ENCODE peak calls at places on chromosome 18, in four cellular contexts. L, R, G and M are unnamed samples.

GRCh38 chr18:79064228-79064627 is 5.0 kb upstream of the ATP9B start:
- DNase-seq in L (no peak), R (no peak), G (no peak), M (no peak)

GRCh38 chr18:35642802-35643201 is 61.3 kb downstream of the GALNT1 start:
- DNase-seq in L (no peak), R (no peak), G (no peak), M (no peak)

GRCh38 chr18:48852792-48853191 is 98.0 kb downstream of the SMAD7 start:
- DNase-seq in L (no peak), R (no peak), G (no peak), M (no peak)

GRCh38 chr18:52046842-52047241 is 293.2 kb upstream of the DCC start:
- DNase-seq in L (no peak), R (no peak), G (no peak), M (no peak)

GRCh38 chr18:9860682-9861081 is 25.1 kb upstream of the TXNDC2 start:
- DNase-seq in L (no peak), R (no peak), G (no peak), M (no peak)

GRCh38 chr18:77249583-77250500 is at the start of gene GALR1:
- DNase-seq in L (peak), R (no peak), G (no peak), M (peak)

GRCh38 chr18:12038082-12038660 is 55.5 kb upstream of the ANKRD62 start:
- DNase-seq in L (no peak), R (peak), G (no peak), M (no peak)

GRCh38 chr18:75240433-75240832 is 29.8 kb downstream of the TSHZ1 start:
- DNase-seq in L (no peak), R (no peak), G (no peak), M (no peak)

GRCh38 chr18:47246027-47246971 is 5.2 kb downstream of the SKOR2 start:
- DNase-seq in L (no peak), R (no peak), G (no peak), M (no peak)

GRCh38 chr18:47249602-47250001 is 1.9 kb downstream of the SKOR2 start:
- DNase-seq in L (no peak), R (no peak), G (no peak), M (no peak)

GRCh38 chr18:47247833-47248609 is 3.4 kb downstream of the SKOR2 start:
- DNase-seq in L (no peak), R (no peak), G (no peak), M (no peak)

GRCh38 chr18:47248610-47249343 is 2.7 kb downstream of the SKOR2 start:
- DNase-seq in L (no peak), R (no peak), G (no peak), M (no peak)

DNA sequence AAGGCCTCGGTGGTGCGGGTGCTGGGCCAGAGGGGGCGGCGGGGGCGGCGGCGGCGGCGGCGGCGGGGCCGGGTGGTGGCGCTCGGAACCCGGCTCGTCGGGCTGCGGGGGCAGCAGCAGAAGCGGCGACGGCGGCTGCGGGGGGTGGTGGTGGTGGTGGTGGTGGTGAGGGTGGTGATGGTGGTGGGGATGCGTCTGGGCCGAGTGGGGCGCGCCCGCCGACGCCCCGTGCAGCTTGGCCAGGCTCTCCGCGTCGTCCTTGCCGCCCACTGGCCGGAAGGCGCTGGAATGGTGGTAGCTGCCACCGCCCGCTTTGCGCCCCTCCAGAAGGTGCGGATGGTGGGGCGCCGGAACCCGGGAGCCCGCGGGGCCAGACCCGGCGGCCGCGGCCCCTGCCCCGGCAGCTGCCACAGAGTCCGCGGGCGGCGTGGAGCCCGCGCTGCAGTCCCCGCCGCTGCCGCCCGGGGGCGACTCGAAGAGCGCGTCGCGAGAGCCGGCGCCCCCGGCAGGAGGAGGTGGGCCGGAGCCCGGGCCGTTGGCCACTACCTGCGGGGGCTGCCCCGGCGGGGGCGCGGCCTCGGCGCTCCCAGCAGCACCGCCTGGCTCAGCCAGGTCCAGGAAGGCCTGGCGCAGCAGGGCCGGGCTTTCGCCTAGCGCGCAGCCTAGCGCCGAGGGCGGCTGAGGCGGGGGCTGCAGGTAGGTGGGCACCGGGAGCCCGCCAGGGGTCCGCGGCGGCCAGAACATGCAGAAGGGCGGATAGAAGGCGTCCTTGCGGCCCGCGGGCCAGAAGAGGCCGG is 4.2 kb downstream of the SKOR2 start:
- DNase-seq in L (no peak), R (no peak), G (no peak), M (peak)
- TF ChIP-seq CTCF in L (no peak), R (no peak), G (no peak), M (peak)

DNA sequence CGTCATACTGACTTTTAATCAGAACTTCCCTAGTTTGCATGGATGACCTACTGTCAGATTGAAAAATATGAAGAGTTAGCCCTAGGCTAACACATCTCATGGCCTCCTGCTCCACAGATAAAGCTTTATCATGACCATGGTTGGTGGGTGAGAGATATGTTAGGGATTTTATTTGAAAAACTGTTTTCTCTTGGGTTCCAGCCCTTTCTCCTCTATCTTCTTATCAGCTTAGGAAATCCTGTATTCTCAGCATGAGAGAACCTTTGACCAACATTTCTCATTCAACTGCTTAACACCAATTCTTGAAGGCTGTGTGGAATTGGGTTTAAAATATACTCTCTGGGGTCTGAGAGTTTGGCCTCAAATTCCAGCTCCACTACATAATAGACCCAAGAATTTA is 1407.0 kb upstream of the CELF4 start:
- DNase-seq in L (peak), R (no peak), G (no peak), M (no peak)
- TF ChIP-seq CTCF in L (no peak), R (no peak), G (no peak), M (no peak)

GRCh38 chr18:73150199-73150598 is 282.4 kb upstream of the NETO1 start:
- DNase-seq in L (peak), R (no peak), G (no peak), M (no peak)
- TF ChIP-seq CTCF in L (no peak), R (no peak), G (no peak), M (peak)

GRCh38 chr18:73780218-73780617 is 367.4 kb downstream of the FBXO15 start:
- DNase-seq in L (no peak), R (no peak), G (no peak), M (no peak)

GRCh38 chr18:73778052-73778395 is 369.6 kb downstream of the FBXO15 start:
- DNase-seq in L (peak), R (no peak), G (no peak), M (no peak)

GRCh38 chr18:73777356-73778051 is 370.1 kb downstream of the FBXO15 start:
- DNase-seq in L (no peak), R (no peak), G (no peak), M (no peak)

DNA sequence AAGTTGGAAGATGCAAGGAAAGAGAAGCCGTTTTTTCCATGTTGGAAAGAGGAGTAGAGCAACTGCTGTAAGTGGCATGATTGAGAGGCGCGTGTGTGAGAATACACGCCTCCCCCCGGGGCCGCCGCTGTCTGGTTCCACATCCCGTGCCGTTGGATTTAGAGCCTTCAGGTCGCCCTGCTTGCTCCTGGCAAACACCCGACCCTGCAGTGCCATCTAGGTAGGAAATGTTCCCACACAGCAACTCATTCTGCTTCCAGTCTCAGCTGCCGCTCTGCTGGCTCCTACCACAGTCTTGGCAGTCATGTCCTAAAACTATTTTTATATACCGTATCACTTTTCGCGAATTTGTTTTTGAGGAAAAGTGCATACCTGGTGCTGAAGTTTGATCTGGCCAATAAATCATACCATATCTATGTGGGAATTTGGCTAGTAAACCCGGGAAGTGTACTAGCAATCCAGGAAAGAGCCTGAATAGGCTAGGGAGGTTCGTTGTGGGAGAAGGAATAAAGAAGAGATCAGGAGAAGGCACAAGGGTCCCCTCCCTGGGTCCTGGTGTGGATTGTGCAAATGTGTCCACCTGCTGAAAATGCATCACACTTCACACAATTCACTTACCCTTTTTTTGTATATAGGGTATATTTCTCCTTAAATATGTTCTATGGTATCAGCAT is 372.7 kb downstream of the FBXO15 start:
- DNase-seq in L (no peak), R (no peak), G (peak), M (no peak)
- TF ChIP-seq CTCF in L (no peak), R (no peak), G (peak), M (no peak)